ENCODE peak calls at places on chromosomes 16 and 17, in five cellular contexts. U is GM04503, D is T-helper 17 cell, G is midbrain, B is HT-29. A is an unnamed sample.

GRCh38 chr16:30335598-30336474 is 19.3 kb downstream of the CD2BP2 start:
- DNase-seq in U (peak), D (no peak), G (no peak), B (no peak), A (no peak)

GRCh38 chr17:61202564-61202963 is 197.1 kb upstream of the TBX2 start:
- DNase-seq in U (no peak), D (no peak), G (no peak), B (no peak), A (no peak)

GRCh38 chr17:33498069-33498468 is 205.0 kb upstream of the ASIC2 start:
- DNase-seq in U (no peak), D (no peak), G (no peak), B (no peak), A (no peak)

GRCh38 chr17:80720624-80721577 is 176.3 kb downstream of the RPTOR start:
- DNase-seq in U (no peak), D (peak), G (no peak), B (peak), A (peak)

GRCh38 chr17:81420769-81421462 is 25.7 kb downstream of the BAHCC1 start:
- DNase-seq in U (no peak), D (no peak), G (peak), B (no peak), A (no peak)

GRCh38 chr17:31318298-31319190 is 2.9 kb downstream of the EVI2A start:
- DNase-seq in U (no peak), D (peak), G (peak), B (no peak), A (peak)

GRCh38 chr16:13307255-13307654 is 405.9 kb downstream of the SHISA9 start:
- DNase-seq in U (peak), D (no peak), G (no peak), B (no peak), A (no peak)

GRCh38 chr17:46917516-46917915 is 5.4 kb upstream of the GOSR2 start:
- DNase-seq in U (no peak), D (no peak), G (no peak), B (no peak), A (no peak)

GRCh38 chr16:83713597-83713996 is 94.2 kb upstream of the HSBP1 start:
- DNase-seq in U (no peak), D (no peak), G (no peak), B (peak), A (no peak)

GRCh38 chr17:2062571-2063183 is 7.8 kb downstream of the HIC1 start:
- DNase-seq in U (no peak), D (no peak), G (no peak), B (no peak), A (no peak)